ENCODE peak calls at places on chromosomes 11 and 22, in four cellular contexts. H is mesendoderm, D is H1, F is H9. X is an unnamed sample.

GRCh38 chr22:47782461-47783075 is 1020.1 kb downstream of the TBC1D22A start:
- DNase-seq in H (no peak), F (no peak), D (peak), X (no peak)

GRCh38 chr11:70430671-70431574 is 32.6 kb downstream of the CTTN start:
- DNase-seq in H (no peak), D (no peak), F (no peak), X (no peak)

GRCh38 chr11:33674035-33674814 is 26.4 kb downstream of the C11orf91 start:
- DNase-seq in H (peak), D (no peak), F (no peak), X (peak)

GRCh38 chr11:75812542-75813040 is 2.4 kb upstream of the UVRAG start:
- DNase-seq in F (no peak), D (no peak), H (peak), X (no peak)

GRCh38 chr22:31075961-31076360 is 5.2 kb upstream of the SMTN start:
- DNase-seq in H (no peak), F (no peak), D (no peak), X (peak)

GRCh38 chr11:106369224-106369623 is 291.8 kb downstream of the AASDHPPT start:
- DNase-seq in F (no peak), H (no peak), D (no peak), X (peak)

GRCh38 chr11:1150095-1150494 is 7.7 kb upstream of the MUC5AC start:
- DNase-seq in F (no peak), D (no peak), H (no peak), X (no peak)

GRCh38 chr22:44709881-44710400 is 7.9 kb downstream of the PRR5 start:
- DNase-seq in H (no peak), D (no peak), F (no peak), X (no peak)

GRCh38 chr11:130340671-130341319 is 26.1 kb upstream of the ZBTB44 start:
- DNase-seq in F (no peak), H (no peak), D (no peak), X (peak)

GRCh38 chr11:78140392-78141077 is 1.1 kb upstream of the ALG8 start:
- DNase-seq in F (no peak), H (no peak), D (no peak), X (no peak)

GRCh38 chr11:127843483-127844396 is 743.6 kb downstream of the ETS1 start:
- DNase-seq in H (peak), D (peak), F (peak), X (peak)

GRCh38 chr11:126246636-126247035 is 22.1 kb downstream of the SRPRA start:
- DNase-seq in D (no peak), H (no peak), F (no peak), X (peak)

GRCh38 chr11:88569342-88569741 is 231.8 kb upstream of the CTSC start:
- DNase-seq in D (no peak), H (no peak), F (no peak), X (peak)

GRCh38 chr22:46002757-46003270 is 25.9 kb upstream of the WNT7B start:
- DNase-seq in F (no peak), H (peak), D (no peak), X (peak)

GRCh38 chr11:1161410-1162152 is 3.8 kb downstream of the MUC5AC start:
- DNase-seq in H (no peak), D (no peak), F (no peak), X (no peak)

GRCh38 chr11:3854977-3855807 is at the start of gene STIM1:
- DNase-seq in D (peak), H (peak), F (peak), X (peak)

GRCh38 chr11:63870351-63871197 is 31.7 kb downstream of the MARK2 start:
- DNase-seq in F (no peak), D (no peak), H (no peak), X (peak)

GRCh38 chr11:46176421-46176820 is 55.2 kb upstream of the PHF21A start:
- DNase-seq in H (no peak), D (no peak), F (no peak), X (no peak)

GRCh38 chr11:126308271-126308671 is 4.4 kb downstream of the DCPS start:
- DNase-seq in D (no peak), H (no peak), F (no peak), X (no peak)

GRCh38 chr11:67675058-67675747 is 780 bp upstream of the ALDH3B2 start:
- DNase-seq in F (no peak), D (peak), H (no peak), X (no peak)

GRCh38 chr11:65260756-65261590 is 789 bp upstream of the POLA2 start:
- DNase-seq in H (peak), F (no peak), D (no peak), X (no peak)

GRCh38 chr11:12411806-12412727 is 34.7 kb downstream of the PARVA start:
- DNase-seq in H (peak), F (peak), D (peak), X (peak)

GRCh38 chr11:72534859-72535547 is 100.7 kb upstream of the CLPB start:
- DNase-seq in D (no peak), F (peak), H (peak), X (no peak)

GRCh38 chr11:70399681-70400112 is 1.4 kb downstream of the CTTN start:
- DNase-seq in D (peak), H (peak), F (peak), X (peak)

GRCh38 chr11:3723014-3723708 is 52.0 kb upstream of the CHRNA10 start:
- DNase-seq in D (no peak), F (no peak), H (no peak), X (peak)

GRCh38 chr11:71574418-71574817 is 8.3 kb downstream of the KRTAP5-11 start:
- DNase-seq in F (no peak), D (no peak), H (no peak), X (no peak)

GRCh38 chr22:41816241-41816640 is 15.8 kb downstream of the CCDC134 start:
- DNase-seq in H (no peak), F (no peak), D (no peak), X (no peak)

GRCh38 chr11:8867856-8868705 is 42.9 kb upstream of the AKIP1 start:
- DNase-seq in F (no peak), H (no peak), D (no peak), X (peak)

GRCh38 chr11:32173435-32173834 is 82.6 kb downstream of the RCN1 start:
- DNase-seq in D (peak), F (peak), H (peak), X (peak)

GRCh38 chr11:117759305-117759704 is 37.7 kb downstream of the DSCAML1 start:
- DNase-seq in H (no peak), D (peak), F (peak), X (no peak)

GRCh38 chr22:19759459-19759993 is 1.1 kb upstream of the TBX1 start:
- DNase-seq in H (no peak), F (peak), D (no peak), X (no peak)

GRCh38 chr11:95897731-95898130 is 26.2 kb downstream of the MTMR2 start:
- DNase-seq in F (no peak), H (no peak), D (no peak), X (peak)

GRCh38 chr11:28836285-28837081 is 728.3 kb downstream of the METTL15 start:
- DNase-seq in F (no peak), D (no peak), H (peak), X (peak)

GRCh38 chr22:24990344-24990905 is 37.9 kb downstream of the KIAA1671 start:
- DNase-seq in D (no peak), H (no peak), F (no peak), X (no peak)

GRCh38 chr22:45731041-45731797 is 59.6 kb downstream of the ATXN10 start:
- DNase-seq in F (no peak), H (peak), D (no peak), X (peak)

GRCh38 chr11:119421351-119421750 is 1.6 kb downstream of the THY1 start:
- DNase-seq in D (no peak), H (no peak), F (no peak), X (peak)
- H3K4me2 ChIP-seq in D (peak), H (peak), F (peak), X (peak)

GRCh38 chr11:15849265-15849664 is 507.1 kb downstream of the SOX6 start:
- DNase-seq in H (no peak), F (no peak), D (no peak), X (no peak)
- H4K5ac ChIP-seq in H (no peak), F (no peak), D (no peak), X (no peak)

DNA sequence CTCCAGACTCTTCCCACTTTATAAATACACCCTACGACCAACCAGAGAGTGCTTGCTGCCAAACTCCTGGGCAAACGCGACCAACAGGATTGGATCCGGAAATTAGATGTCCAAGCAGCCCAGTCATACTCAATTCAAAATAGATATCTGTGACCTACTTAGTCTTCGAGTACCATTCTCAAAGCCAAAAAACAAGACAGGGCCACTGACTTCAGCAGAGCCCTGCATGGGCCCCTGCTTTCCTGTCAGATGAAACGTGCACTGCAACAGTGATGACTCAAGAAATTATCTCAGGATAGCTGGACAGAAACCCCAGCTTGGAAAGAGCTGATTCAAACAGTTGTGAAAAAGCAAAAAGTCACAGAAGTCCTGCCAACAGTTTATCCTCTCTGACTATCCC is 17.6 kb downstream of the SMCO4 start:
- DNase-seq in D (no peak), H (no peak), F (no peak), X (peak)
- H3K4me2 ChIP-seq in D (no peak), H (no peak), F (no peak), X (no peak)

DNA sequence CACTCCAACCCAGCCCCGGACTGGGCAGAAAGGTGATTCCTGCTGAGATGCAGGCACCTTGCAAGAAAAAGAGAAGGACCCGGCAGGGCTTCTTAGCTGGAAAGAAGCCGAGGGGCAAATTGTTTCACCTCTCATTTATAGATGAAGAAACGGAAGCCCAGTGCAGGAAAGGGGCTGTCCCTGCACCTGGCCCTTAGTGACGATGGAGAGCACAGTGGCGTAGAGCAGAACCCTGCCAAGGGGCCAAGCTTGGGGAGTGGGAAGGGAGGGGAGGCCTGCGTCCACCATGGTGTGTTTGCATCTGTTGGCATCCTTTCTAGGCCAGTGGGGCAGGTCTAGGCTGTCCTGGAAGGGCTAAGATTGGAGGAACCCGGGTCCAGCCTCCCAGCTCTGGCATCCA is 7.8 kb upstream of the MS4A15 start:
- DNase-seq in D (no peak), F (no peak), H (no peak), X (no peak)
- H4K5ac ChIP-seq in D (no peak), F (no peak), H (no peak), X (no peak)

GRCh38 chr22:37491559-37492427 is 5.6 kb upstream of the MFNG start:
- DNase-seq in F (no peak), H (no peak), D (no peak), X (no peak)

GRCh38 chr22:37491106-37491505 is 4.9 kb upstream of the MFNG start:
- DNase-seq in F (no peak), D (no peak), H (no peak), X (no peak)

GRCh38 chr22:37492428-37493344 is 6.5 kb upstream of the MFNG start:
- DNase-seq in D (peak), F (peak), H (peak), X (peak)

GRCh38 chr22:37496651-37497599 is 10.7 kb upstream of the MFNG start:
- DNase-seq in D (no peak), H (peak), F (peak), X (peak)

DNA sequence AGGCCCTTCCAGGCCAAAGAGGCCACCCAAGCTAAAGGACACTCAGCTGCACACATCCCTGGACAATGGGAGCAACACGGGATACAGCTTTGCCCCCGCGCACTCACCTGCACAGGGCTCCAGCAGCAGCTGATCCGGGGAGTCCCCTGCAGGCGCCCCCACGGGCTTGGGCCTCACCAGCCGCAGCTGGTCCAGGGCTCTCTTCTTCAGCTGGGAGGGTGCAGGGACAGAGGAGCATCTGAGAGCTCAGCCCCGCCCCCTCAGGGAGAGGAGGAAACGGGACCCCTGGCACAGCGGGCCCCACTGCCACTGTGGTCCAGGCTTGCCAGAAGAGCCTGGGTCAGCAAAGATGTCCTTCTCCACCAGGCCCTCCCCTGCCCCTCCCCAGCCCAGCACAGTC is 7.8 kb upstream of the MFNG start:
- DNase-seq in F (no peak), H (no peak), D (no peak), X (no peak)
- H3K4me2 ChIP-seq in F (no peak), H (no peak), D (no peak), X (no peak)

GRCh38 chr11:2714463-2714800 is 14.6 kb upstream of the KCNQ1OT1 start:
- DNase-seq in H (no peak), D (no peak), F (no peak), X (no peak)
- H4K5ac ChIP-seq in H (no peak), D (no peak), F (no peak), X (no peak)

DNA sequence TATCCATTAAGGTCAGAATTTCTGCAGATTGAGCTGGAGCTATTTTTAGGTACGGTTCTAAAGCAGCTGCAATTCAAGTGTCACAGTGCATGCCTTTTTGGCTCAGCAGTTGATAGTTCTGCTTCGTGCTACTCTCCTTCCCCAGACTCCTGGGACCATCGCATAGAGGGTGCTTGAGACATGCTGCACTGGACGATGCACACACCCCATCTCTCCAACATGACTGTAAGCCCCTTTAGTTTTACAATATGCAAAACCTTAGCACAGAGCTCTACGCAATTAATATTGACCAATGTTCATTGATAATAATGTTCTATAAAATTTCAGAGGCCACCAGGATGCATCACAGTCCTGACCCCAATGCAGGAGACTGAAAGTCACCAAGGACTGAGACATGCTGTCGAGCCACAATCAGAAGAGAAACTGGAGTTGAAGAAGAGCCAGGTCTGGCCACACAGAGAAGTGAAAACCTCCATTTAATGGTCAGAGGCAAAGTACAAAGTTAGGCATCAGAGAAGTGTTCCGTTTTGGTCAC is 120.9 kb upstream of the ZC3H12C start:
- DNase-seq in D (no peak), F (no peak), H (no peak), X (peak)
- H3K4me2 ChIP-seq in D (no peak), F (no peak), H (no peak), X (no peak)

GRCh38 chr22:29315286-29316195 is at the start of gene RASL10A:
- DNase-seq in H (no peak), D (peak), F (no peak), X (no peak)

GRCh38 chr22:29314074-29314473 is 1.4 kb downstream of the RASL10A start:
- DNase-seq in D (no peak), F (no peak), H (no peak), X (no peak)

GRCh38 chr22:29313126-29314071 is 2.1 kb downstream of the RASL10A start:
- DNase-seq in H (peak), F (peak), D (peak), X (no peak)

GRCh38 chr22:29316429-29316828 is 932 bp upstream of the RASL10A start:
- DNase-seq in F (no peak), D (no peak), H (no peak), X (no peak)

GRCh38 chr22:29314537-29315285 is 786 bp downstream of the RASL10A start:
- DNase-seq in D (peak), F (no peak), H (no peak), X (no peak)
- H4K5ac ChIP-seq in D (peak), F (no peak), H (no peak), X (no peak)

GRCh38 chr11:122159861-122160260 is 43.8 kb upstream of the BLID start:
- DNase-seq in H (no peak), F (no peak), D (no peak), X (no peak)
- H3K4me2 ChIP-seq in H (no peak), F (no peak), D (no peak), X (peak)

DNA sequence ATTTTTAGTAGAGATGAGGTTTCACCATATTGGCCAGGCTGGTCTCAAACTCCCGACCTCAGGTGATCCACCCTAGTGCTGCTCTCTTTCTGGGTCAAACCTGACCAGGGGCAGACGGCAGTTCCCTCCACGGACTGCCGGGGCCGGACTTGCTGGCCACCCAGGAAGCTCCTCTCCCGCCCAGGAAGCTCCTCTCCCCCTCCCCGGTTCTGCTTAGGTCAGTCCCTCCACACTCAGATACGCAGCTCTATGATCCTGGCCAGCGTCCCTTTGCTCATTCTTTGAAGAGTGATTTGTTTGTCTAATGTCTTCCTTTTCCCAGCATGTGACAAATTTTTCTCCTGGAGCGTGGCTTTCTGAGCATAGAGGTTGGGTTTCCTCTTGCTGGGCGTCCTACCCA is 125.3 kb upstream of the B3GAT1 start:
- DNase-seq in D (peak), H (no peak), F (peak), X (no peak)
- H4K5ac ChIP-seq in D (no peak), H (no peak), F (no peak), X (no peak)

X was measured in IMR-90.